ENCODE peak calls at places on chromosomes 3 and 15, in eight cellular contexts. One of them, this sample, is unnamed.

GRCh38 chr3:69088033-69088432 is 3.3 kb downstream of the ARL6IP5 start:
- DNase-seq in lower leg skin: no peak
- DNase-seq in GM12891: no peak
- DNase-seq in heart left ventricle: no peak
- DNase-seq in sigmoid colon: no peak
- DNase-seq in right lobe of liver: no peak
- DNase-seq in H1: no peak
- DNase-seq in tibial nerve: no peak
- DNase-seq in this sample: no peak

GRCh38 chr3:69913422-69913821 is 86.1 kb upstream of the SAMMSON start:
- DNase-seq in tibial nerve: no peak
- DNase-seq in lower leg skin: no peak
- DNase-seq in GM12891: no peak
- DNase-seq in H1: no peak
- DNase-seq in heart left ventricle: no peak
- DNase-seq in sigmoid colon: no peak
- DNase-seq in right lobe of liver: no peak
- DNase-seq in this sample: no peak

GRCh38 chr3:49124991-49125670 is 4.5 kb upstream of the USP19 start:
- DNase-seq in sigmoid colon: no peak
- DNase-seq in GM12891: no peak
- DNase-seq in H1: no peak
- DNase-seq in lower leg skin: no peak
- DNase-seq in tibial nerve: no peak
- DNase-seq in heart left ventricle: no peak
- DNase-seq in right lobe of liver: no peak
- DNase-seq in this sample: no peak

GRCh38 chr15:66674756-66675155 is 27.3 kb upstream of the SMAD6 start:
- DNase-seq in lower leg skin: no peak
- DNase-seq in H1: no peak
- DNase-seq in tibial nerve: no peak
- DNase-seq in GM12891: no peak
- DNase-seq in right lobe of liver: no peak
- DNase-seq in heart left ventricle: no peak
- DNase-seq in sigmoid colon: no peak
- DNase-seq in this sample: no peak

GRCh38 chr15:20355256-20355868 is 186.2 kb downstream of the GOLGA6L6 start:
- DNase-seq in H1: no peak
- DNase-seq in right lobe of liver: no peak
- DNase-seq in sigmoid colon: peak; percentile 62
- DNase-seq in lower leg skin: no peak
- DNase-seq in tibial nerve: no peak
- DNase-seq in GM12891: no peak
- DNase-seq in heart left ventricle: no peak
- DNase-seq in this sample: no peak

GRCh38 chr3:13333236-13333897 is 86.8 kb downstream of the NUP210 start:
- DNase-seq in sigmoid colon: no peak
- DNase-seq in tibial nerve: no peak
- DNase-seq in GM12891: no peak
- DNase-seq in H1: no peak
- DNase-seq in right lobe of liver: no peak
- DNase-seq in heart left ventricle: no peak
- DNase-seq in lower leg skin: no peak
- DNase-seq in this sample: no peak

GRCh38 chr3:14372587-14372986 is 29.8 kb upstream of the SLC6A6 start:
- DNase-seq in right lobe of liver: no peak
- DNase-seq in GM12891: no peak
- DNase-seq in H1: no peak
- DNase-seq in lower leg skin: no peak
- DNase-seq in heart left ventricle: no peak
- DNase-seq in sigmoid colon: no peak
- DNase-seq in tibial nerve: no peak
- DNase-seq in this sample: no peak

GRCh38 chr15:80072285-80072684 is 12.8 kb downstream of the ZFAND6 start:
- DNase-seq in tibial nerve: peak; percentile 27
- DNase-seq in heart left ventricle: peak; percentile 15
- DNase-seq in lower leg skin: no peak
- DNase-seq in H1: no peak
- DNase-seq in GM12891: no peak
- DNase-seq in sigmoid colon: no peak
- DNase-seq in right lobe of liver: no peak
- DNase-seq in this sample: no peak

GRCh38 chr3:39220551-39221530 is 28.4 kb upstream of the XIRP1 start:
- DNase-seq in lower leg skin: no peak
- DNase-seq in sigmoid colon: no peak
- DNase-seq in right lobe of liver: no peak
- DNase-seq in GM12891: no peak
- DNase-seq in H1: no peak
- DNase-seq in heart left ventricle: no peak
- DNase-seq in tibial nerve: no peak
- DNase-seq in this sample: no peak

GRCh38 chr15:76393614-76394013 is 57.0 kb downstream of the ISL2 start:
- DNase-seq in sigmoid colon: no peak
- DNase-seq in right lobe of liver: no peak
- DNase-seq in H1: no peak
- DNase-seq in heart left ventricle: no peak
- DNase-seq in GM12891: no peak
- DNase-seq in tibial nerve: no peak
- DNase-seq in lower leg skin: no peak
- DNase-seq in this sample: no peak

GRCh38 chr3:154214320-154214719 is 93.1 kb downstream of the ARHGEF26 start:
- DNase-seq in heart left ventricle: no peak
- DNase-seq in tibial nerve: no peak
- DNase-seq in sigmoid colon: no peak
- DNase-seq in H1: no peak
- DNase-seq in GM12891: no peak
- DNase-seq in right lobe of liver: no peak
- DNase-seq in lower leg skin: no peak
- DNase-seq in this sample: no peak

GRCh38 chr3:16427309-16427965 is 86.1 kb downstream of the RFTN1 start:
- DNase-seq in H1: no peak
- DNase-seq in right lobe of liver: no peak
- DNase-seq in sigmoid colon: peak; percentile 79
- DNase-seq in lower leg skin: peak; percentile 49
- DNase-seq in heart left ventricle: peak; percentile 57
- DNase-seq in tibial nerve: peak; percentile 59
- DNase-seq in GM12891: no peak
- DNase-seq in this sample: no peak

GRCh38 chr15:89378699-89379422 is 44.2 kb upstream of the POLG start:
- DNase-seq in heart left ventricle: no peak
- DNase-seq in sigmoid colon: no peak
- DNase-seq in H1: no peak
- DNase-seq in right lobe of liver: no peak
- DNase-seq in lower leg skin: no peak
- DNase-seq in tibial nerve: no peak
- DNase-seq in GM12891: no peak
- DNase-seq in this sample: no peak

GRCh38 chr3:4322635-4323034 is 19.5 kb downstream of the SETMAR start:
- DNase-seq in H1: no peak
- DNase-seq in GM12891: no peak
- DNase-seq in heart left ventricle: no peak
- DNase-seq in right lobe of liver: no peak
- DNase-seq in tibial nerve: no peak
- DNase-seq in lower leg skin: no peak
- DNase-seq in sigmoid colon: no peak
- DNase-seq in this sample: no peak

GRCh38 chr15:31365655-31366127 is 39.1 kb downstream of the KLF13 start:
- DNase-seq in heart left ventricle: peak; percentile 89
- DNase-seq in lower leg skin: peak; percentile 96
- DNase-seq in H1: peak; percentile 44
- DNase-seq in sigmoid colon: peak; percentile 99
- DNase-seq in GM12891: peak; percentile 76
- DNase-seq in tibial nerve: peak; percentile 90
- DNase-seq in right lobe of liver: peak; percentile 87
- DNase-seq in this sample: peak; percentile 83

GRCh38 chr15:80643296-80643965 is 51.7 kb upstream of the ABHD17C start:
- DNase-seq in H1: no peak
- DNase-seq in GM12891: no peak
- DNase-seq in heart left ventricle: no peak
- DNase-seq in tibial nerve: no peak
- DNase-seq in sigmoid colon: no peak
- DNase-seq in lower leg skin: no peak
- DNase-seq in right lobe of liver: no peak
- DNase-seq in this sample: no peak

GRCh38 chr3:136281966-136282554 is 31.9 kb downstream of the PCCB start:
- DNase-seq in tibial nerve: no peak
- DNase-seq in sigmoid colon: no peak
- DNase-seq in right lobe of liver: no peak
- DNase-seq in lower leg skin: no peak
- DNase-seq in H1: no peak
- DNase-seq in heart left ventricle: no peak
- DNase-seq in GM12891: no peak
- DNase-seq in this sample: no peak

GRCh38 chr15:63481105-63481810 is 23.1 kb upstream of the USP3 start:
- DNase-seq in tibial nerve: no peak
- DNase-seq in H1: no peak
- DNase-seq in right lobe of liver: no peak
- DNase-seq in GM12891: no peak
- DNase-seq in sigmoid colon: no peak
- DNase-seq in lower leg skin: no peak
- DNase-seq in heart left ventricle: no peak
- DNase-seq in this sample: no peak

DNA sequence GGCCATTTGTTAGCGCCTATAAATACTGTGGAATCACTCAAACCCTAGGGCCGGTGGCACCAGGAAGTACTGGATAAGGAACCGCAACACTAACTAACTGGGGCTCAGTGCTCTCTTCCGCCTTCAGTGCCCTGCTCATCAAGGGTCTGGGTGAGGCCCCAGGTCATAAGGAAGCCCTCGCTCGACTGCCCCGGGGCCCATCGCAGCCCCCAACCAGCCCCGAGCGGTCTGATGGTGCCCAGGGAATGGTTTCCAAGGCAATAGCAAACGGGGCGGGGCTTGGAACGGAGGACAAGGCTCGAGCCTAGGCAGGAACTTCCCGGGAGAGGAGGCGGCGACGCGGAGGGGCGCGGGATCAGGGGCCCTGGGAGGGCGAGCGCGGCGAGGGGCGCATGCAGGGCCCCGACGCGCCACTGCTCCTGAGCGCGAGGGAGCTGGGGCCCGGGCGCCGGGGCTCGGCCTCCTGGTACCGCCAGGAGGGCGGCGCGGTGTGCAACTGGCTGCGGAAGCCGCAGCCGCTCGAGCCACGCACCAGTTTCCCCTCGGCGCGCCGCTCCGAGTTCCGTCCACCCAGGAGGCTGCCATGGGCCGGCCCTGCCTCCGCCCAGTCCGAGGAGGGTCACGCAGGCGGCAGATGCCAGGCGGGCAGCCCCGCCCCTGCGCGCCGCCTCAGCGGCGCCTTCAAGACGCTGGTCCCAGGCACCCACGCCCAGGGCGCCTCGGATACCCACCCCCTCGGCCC is at the start of gene TTLL3:
- DNase-seq in heart left ventricle: peak; percentile 77
- DNase-seq in H1: no peak
- DNase-seq in right lobe of liver: peak; percentile 75
- DNase-seq in lower leg skin: peak; percentile 72
- DNase-seq in tibial nerve: peak; percentile 77
- DNase-seq in sigmoid colon: peak; percentile 92
- DNase-seq in GM12891: peak; percentile 62
- DNase-seq in this sample: no peak
- TF ChIP-seq POLR2A in heart left ventricle: no peak
- TF ChIP-seq POLR2A in H1: no peak
- TF ChIP-seq POLR2A in right lobe of liver: peak; percentile 52
- TF ChIP-seq POLR2A in lower leg skin: no peak
- TF ChIP-seq POLR2A in tibial nerve: no peak
- TF ChIP-seq POLR2A in sigmoid colon: peak; percentile 21
- TF ChIP-seq POLR2A in GM12891: peak; percentile 52
- TF ChIP-seq POLR2A in this sample: no peak

DNA sequence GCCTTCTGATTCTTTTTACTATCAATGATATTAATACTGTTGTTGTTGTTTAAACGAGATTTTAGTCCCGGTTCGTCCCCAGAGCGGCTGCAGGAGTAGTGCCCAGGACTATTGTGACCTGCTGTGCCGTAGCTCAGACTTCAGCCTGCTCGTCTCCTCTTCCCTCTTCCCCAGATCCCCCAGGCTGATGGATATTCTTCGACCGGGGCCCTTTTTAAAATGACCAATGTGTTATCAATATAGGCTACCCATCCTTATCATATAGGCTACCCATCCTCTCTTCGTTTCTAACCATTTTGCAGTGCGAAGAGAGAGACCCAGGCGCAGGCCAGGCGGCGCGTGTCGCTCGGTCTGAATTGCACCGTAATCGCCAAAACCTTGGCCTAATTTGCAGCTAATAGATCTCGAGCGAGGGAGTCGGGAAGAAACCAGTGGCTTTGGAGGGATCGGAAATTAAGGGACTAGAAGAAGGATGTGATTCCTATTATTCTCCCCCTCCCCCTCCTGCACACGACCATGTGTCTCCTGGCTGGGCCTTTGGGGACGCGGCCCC is 23.0 kb downstream of the NR2F2 start:
- DNase-seq in sigmoid colon: no peak
- DNase-seq in heart left ventricle: no peak
- DNase-seq in lower leg skin: no peak
- DNase-seq in tibial nerve: no peak
- DNase-seq in GM12891: no peak
- DNase-seq in H1: no peak
- DNase-seq in right lobe of liver: no peak
- DNase-seq in this sample: no peak
- TF ChIP-seq POLR2A in sigmoid colon: no peak
- TF ChIP-seq POLR2A in heart left ventricle: no peak
- TF ChIP-seq POLR2A in lower leg skin: no peak
- TF ChIP-seq POLR2A in tibial nerve: no peak
- TF ChIP-seq POLR2A in GM12891: no peak
- TF ChIP-seq POLR2A in H1: no peak
- TF ChIP-seq POLR2A in right lobe of liver: no peak
- TF ChIP-seq POLR2A in this sample: no peak

GRCh38 chr15:92884459-92884812 is 15.7 kb upstream of the CHD2 start:
- DNase-seq in tibial nerve: no peak
- DNase-seq in lower leg skin: no peak
- DNase-seq in heart left ventricle: no peak
- DNase-seq in right lobe of liver: no peak
- DNase-seq in GM12891: no peak
- DNase-seq in sigmoid colon: no peak
- DNase-seq in H1: no peak
- DNase-seq in this sample: no peak
- TF ChIP-seq POLR2A in tibial nerve: no peak
- TF ChIP-seq POLR2A in lower leg skin: no peak
- TF ChIP-seq POLR2A in heart left ventricle: no peak
- TF ChIP-seq POLR2A in right lobe of liver: no peak
- TF ChIP-seq POLR2A in GM12891: no peak
- TF ChIP-seq POLR2A in sigmoid colon: no peak
- TF ChIP-seq POLR2A in H1: no peak
- TF ChIP-seq POLR2A in this sample: no peak

DNA sequence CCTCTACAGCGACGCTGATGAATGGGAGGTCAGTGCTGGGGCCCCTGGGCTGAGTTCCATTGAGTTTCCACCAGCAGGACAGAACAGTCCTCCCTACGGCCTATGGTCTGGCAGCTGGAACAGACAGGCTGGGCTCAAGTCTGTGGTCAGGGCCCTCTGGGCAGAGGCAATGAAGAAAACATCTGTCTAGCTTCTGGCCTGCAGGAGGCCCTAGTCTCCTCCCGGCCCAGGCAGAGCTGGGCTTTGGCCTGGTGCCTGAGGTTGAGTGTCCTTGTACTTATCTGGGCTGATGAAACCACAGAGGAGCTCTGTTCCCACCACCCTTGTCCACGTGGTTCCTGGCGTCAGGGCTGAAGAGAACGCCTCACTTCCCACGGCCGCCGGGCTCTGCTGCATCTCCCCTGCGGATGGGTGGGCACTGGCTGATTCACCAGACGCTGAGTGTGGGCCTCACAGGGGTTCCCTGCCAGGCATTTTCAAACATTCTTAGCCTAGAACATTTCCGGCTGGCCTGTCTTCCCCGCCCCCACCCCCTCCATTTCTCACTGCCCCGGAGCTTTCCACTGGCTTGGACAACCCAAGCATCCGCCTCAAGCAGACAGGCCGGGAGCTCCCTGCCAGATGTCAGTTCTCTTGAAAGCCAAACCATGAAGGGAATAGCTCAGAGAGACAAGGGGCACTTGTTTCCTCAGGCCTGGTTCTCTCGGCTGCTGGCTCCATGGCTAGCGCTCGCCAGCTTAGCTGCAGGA is 20.3 kb downstream of the PPCDC start:
- DNase-seq in GM12891: no peak
- DNase-seq in tibial nerve: peak; percentile 96
- DNase-seq in heart left ventricle: peak; percentile 99
- DNase-seq in lower leg skin: peak; percentile 95
- DNase-seq in right lobe of liver: peak; percentile 93
- DNase-seq in H1: no peak
- DNase-seq in sigmoid colon: peak; percentile 98
- DNase-seq in this sample: peak; percentile 59
- TF ChIP-seq POLR2A in GM12891: peak; percentile 58
- TF ChIP-seq POLR2A in tibial nerve: no peak
- TF ChIP-seq POLR2A in heart left ventricle: no peak
- TF ChIP-seq POLR2A in lower leg skin: no peak
- TF ChIP-seq POLR2A in right lobe of liver: peak; percentile 12
- TF ChIP-seq POLR2A in H1: no peak
- TF ChIP-seq POLR2A in sigmoid colon: no peak
- TF ChIP-seq POLR2A in this sample: no peak

This sample was measured in esophagus squamous epithelium.